ENCODE peak calls at places on chromosomes 13 and 19, in six cellular contexts. C is kidney; N is KG1; B is activated CD8-positive, alpha-beta memory T cell treated with anti-CD3 and anti-CD28 coated beads for 1 hour; E is left ventricle myocardium inferior; O is adrenal gland. K is an unnamed sample.

GRCh38 chr19:40803857-40804782 is 5.1 kb downstream of the EGLN2 start:
- DNase-seq in N (no peak), B (no peak), E (peak; percentile 64), C (peak; percentile 81), O (no peak), K (no peak)

GRCh38 chr13:70088926-70089325 is 18.7 kb upstream of the ATXN8OS start:
- DNase-seq in C (no peak), N (no peak), B (no peak), O (no peak), E (no peak), K (no peak)

GRCh38 chr13:113364371-113364932 is 522 bp upstream of the GRTP1 start:
- DNase-seq in B (no peak), E (no peak), O (peak; percentile 55), N (no peak), C (peak; percentile 79), K (no peak)

GRCh38 chr13:38602261-38602660 is 84.6 kb upstream of the FREM2 start:
- DNase-seq in O (no peak), B (no peak), C (no peak), E (no peak), N (no peak), K (no peak)

GRCh38 chr19:46387713-46388130 is 25.6 kb downstream of the CCDC8 start:
- DNase-seq in E (no peak), B (no peak), C (peak; percentile 37), N (no peak), O (no peak), K (no peak)

GRCh38 chr19:33477781-33478180 is 43.8 kb downstream of the PEPD start:
- DNase-seq in C (no peak), N (no peak), O (no peak), B (no peak), E (no peak), K (no peak)

GRCh38 chr19:5949792-5950305 is 28.1 kb downstream of the RANBP3 start:
- DNase-seq in E (peak; percentile 65), N (no peak), C (no peak), O (no peak), B (no peak), K (no peak)

GRCh38 chr13:114099918-114100445 is 32.4 kb downstream of the RASA3 start:
- DNase-seq in B (no peak), C (peak; percentile 75), N (no peak), O (peak; percentile 49), E (no peak), K (no peak)

GRCh38 chr19:7395360-7395781 is 46.6 kb downstream of the ARHGEF18 start:
- DNase-seq in N (no peak), O (no peak), B (no peak), E (no peak), C (no peak), K (no peak)

GRCh38 chr13:48492123-48493075 is 40.5 kb downstream of the RCBTB2 start:
- DNase-seq in O (peak; percentile 89), E (peak; percentile 82), C (peak; percentile 86), N (peak; percentile 80), B (peak; percentile 24), K (no peak)

GRCh38 chr13:61954092-61954491 is 538.4 kb upstream of the PCDH20 start:
- DNase-seq in C (no peak), O (no peak), N (no peak), E (no peak), B (no peak), K (no peak)

GRCh38 chr13:49602005-49602404 is 16.6 kb upstream of the RCBTB1 start:
- DNase-seq in C (no peak), O (no peak), N (no peak), E (no peak), B (no peak), K (no peak)

GRCh38 chr19:32870154-32870573 is 597 bp upstream of the SLC7A9 start:
- DNase-seq in O (no peak), N (no peak), C (no peak), E (no peak), B (no peak), K (no peak)